ENCODE peak calls at places on chromosome 19, in eight cellular contexts. L, T, C, U, R, X, E and N are unnamed samples. For H3K4me1, the result is how much of the 10 kb centered on the place peaks cover.

GRCh38 chr19:36526581-36526980 is 1.5 kb downstream of the ZNF260 start:
- DNase-seq in L (no peak), T (no peak), C (no peak), U (no peak), R (no peak), X (no peak), E (no peak), N (no peak)

GRCh38 chr19:30066781-30067759 is 125.0 kb downstream of the URI1 start:
- DNase-seq in L (no peak), T (no peak), C (no peak), U (no peak), R (no peak), X (no peak), E (no peak), N (no peak)

GRCh38 chr19:54422136-54422535 is 6.9 kb downstream of the TTYH1 start:
- DNase-seq in L (no peak), T (no peak), C (no peak), U (no peak), R (no peak), X (no peak), E (no peak), N (no peak)

GRCh38 chr19:5485286-5485636 is 30.0 kb downstream of the ZNRF4 start:
- DNase-seq in L (no peak), T (no peak), C (no peak), U (no peak), R (no peak), X (no peak), E (no peak), N (no peak)

GRCh38 chr19:23286477-23286876 is 36.3 kb upstream of the ZNF724 start:
- DNase-seq in L (no peak), T (no peak), C (no peak), U (no peak), R (no peak), X (peak), E (no peak), N (no peak)

GRCh38 chr19:29886535-29886934 is 55.5 kb upstream of the URI1 start:
- DNase-seq in L (no peak), T (no peak), C (no peak), U (no peak), R (no peak), X (no peak), E (no peak), N (no peak)

GRCh38 chr19:4589579-4590410 is 30.3 kb upstream of the SEMA6B start:
- DNase-seq in L (no peak), T (no peak), C (no peak), U (no peak), R (no peak), X (no peak), E (no peak), N (peak)

GRCh38 chr19:35493971-35494370 is 3.7 kb upstream of the KRTDAP start:
- DNase-seq in L (no peak), T (no peak), C (no peak), U (no peak), R (no peak), X (no peak), E (no peak), N (no peak)

GRCh38 chr19:33496496-33496895 is 25.1 kb downstream of the PEPD start:
- DNase-seq in L (no peak), T (no peak), C (no peak), U (no peak), R (no peak), X (no peak), E (no peak), N (no peak)

GRCh38 chr19:46351241-46352041 is 4.6 kb downstream of the PPP5C start:
- DNase-seq in L (no peak), T (peak), C (peak), U (peak), R (peak), X (peak), E (no peak), N (no peak)

GRCh38 chr19:27777726-27778125 is 1435.2 kb downstream of the UQCRFS1 start:
- DNase-seq in L (no peak), T (no peak), C (no peak), U (no peak), R (no peak), X (peak), E (no peak), N (no peak)

GRCh38 chr19:40523322-40524047 is 53.2 kb upstream of the SHKBP1 start:
- DNase-seq in L (peak), T (peak), C (peak), U (no peak), R (no peak), X (peak), E (no peak), N (peak)

GRCh38 chr19:36093146-36093662 is 17.7 kb upstream of the OVOL3 start:
- DNase-seq in L (no peak), T (no peak), C (no peak), U (no peak), R (no peak), X (no peak), E (no peak), N (no peak)

GRCh38 chr19:9324584-9324962 is 594 bp downstream of the ZNF559 start:
- DNase-seq in L (no peak), T (no peak), C (no peak), U (no peak), R (no peak), X (no peak), E (no peak), N (no peak)

GRCh38 chr19:38985262-38985661 is 9.7 kb upstream of the FBXO17 start:
- DNase-seq in L (no peak), T (no peak), C (no peak), U (no peak), R (no peak), X (no peak), E (no peak), N (no peak)

GRCh38 chr19:45440873-45441654 is 17.3 kb upstream of the ERCC1 start:
- DNase-seq in L (no peak), T (no peak), C (no peak), U (no peak), R (no peak), X (peak), E (no peak), N (peak)

GRCh38 chr19:41740415-41741243 is 14.7 kb upstream of the CEACAM6 start:
- DNase-seq in L (no peak), T (no peak), C (no peak), U (no peak), R (no peak), X (no peak), E (no peak), N (no peak)

GRCh38 chr19:33427801-33428626 is 54.5 kb downstream of the CEBPG start:
- DNase-seq in L (no peak), T (no peak), C (no peak), U (no peak), R (no peak), X (no peak), E (no peak), N (no peak)

GRCh38 chr19:6161271-6161850 is 25.9 kb downstream of the ACSBG2 start:
- DNase-seq in L (peak), T (peak), C (no peak), U (peak), R (no peak), X (peak), E (no peak), N (no peak)

GRCh38 chr19:8811315-8812172 is 20.6 kb downstream of the ZNF558 start:
- DNase-seq in L (no peak), T (no peak), C (peak), U (no peak), R (no peak), X (peak), E (no peak), N (no peak)

GRCh38 chr19:46787331-46788100 is 878 bp downstream of the SLC1A5 start:
- DNase-seq in L (no peak), T (peak), C (peak), U (no peak), R (peak), X (peak), E (peak), N (peak)

GRCh38 chr19:40398417-40399056 is 8.6 kb upstream of the HIPK4 start:
- DNase-seq in L (no peak), T (no peak), C (no peak), U (peak), R (peak), X (peak), E (no peak), N (no peak)

GRCh38 chr19:13505761-13506549 is at the start of gene CACNA1A:
- DNase-seq in L (no peak), T (no peak), C (no peak), U (no peak), R (no peak), X (no peak), E (no peak), N (peak)

GRCh38 chr19:7456964-7457541 is 31.8 kb downstream of the PEX11G start:
- DNase-seq in L (peak), T (no peak), C (no peak), U (no peak), R (no peak), X (no peak), E (no peak), N (no peak)

GRCh38 chr19:17073869-17074627 is 1.2 kb downstream of the HAUS8 start:
- DNase-seq in L (no peak), T (no peak), C (no peak), U (no peak), R (no peak), X (no peak), E (no peak), N (no peak)

GRCh38 chr19:4693078-4693350 is 22.9 kb upstream of the MYDGF start:
- DNase-seq in L (no peak), T (no peak), C (no peak), U (no peak), R (no peak), X (no peak), E (no peak), N (no peak)

GRCh38 chr19:10290439-10290875 is 705 bp downstream of the ICAM5 start:
- DNase-seq in L (no peak), T (no peak), C (no peak), U (no peak), R (no peak), X (no peak), E (no peak), N (peak)

GRCh38 chr19:17448190-17448967 is at the start of gene TMEM221:
- DNase-seq in L (no peak), T (peak), C (no peak), U (no peak), R (peak), X (peak), E (peak), N (peak)

GRCh38 chr19:13025819-13026477 is 30.7 kb downstream of the NFIX start:
- DNase-seq in L (no peak), T (no peak), C (no peak), U (no peak), R (no peak), X (no peak), E (no peak), N (no peak)

GRCh38 chr19:10654610-10655456 is 687 bp downstream of the ILF3 start:
- DNase-seq in L (no peak), T (peak), C (no peak), U (no peak), R (no peak), X (peak), E (no peak), N (peak)

GRCh38 chr19:3961007-3961406 is 9.9 kb downstream of the DAPK3 start:
- DNase-seq in L (no peak), T (no peak), C (no peak), U (no peak), R (no peak), X (no peak), E (no peak), N (no peak)

GRCh38 chr19:9869008-9869617 is 34.0 kb downstream of the PIN1 start:
- DNase-seq in L (no peak), T (no peak), C (no peak), U (no peak), R (no peak), X (no peak), E (no peak), N (no peak)

GRCh38 chr19:38079926-38080380 is 144.1 kb downstream of the DPF1 start:
- DNase-seq in L (no peak), T (no peak), C (peak), U (peak), R (no peak), X (peak), E (no peak), N (no peak)

GRCh38 chr19:6069268-6069771 is 41.0 kb downstream of the RFX2 start:
- DNase-seq in L (no peak), T (no peak), C (no peak), U (no peak), R (no peak), X (no peak), E (no peak), N (no peak)

GRCh38 chr19:40610396-40611064 is 9.4 kb downstream of the LTBP4 start:
- DNase-seq in L (no peak), T (peak), C (no peak), U (no peak), R (peak), X (no peak), E (no peak), N (no peak)

GRCh38 chr19:18895038-18895827 is 725 bp downstream of the CERS1 start:
- DNase-seq in L (peak), T (no peak), C (peak), U (no peak), R (no peak), X (peak), E (no peak), N (peak)

GRCh38 chr19:6214881-6215541 is 64.8 kb downstream of the MLLT1 start:
- DNase-seq in L (no peak), T (no peak), C (no peak), U (no peak), R (no peak), X (no peak), E (no peak), N (no peak)

DNA sequence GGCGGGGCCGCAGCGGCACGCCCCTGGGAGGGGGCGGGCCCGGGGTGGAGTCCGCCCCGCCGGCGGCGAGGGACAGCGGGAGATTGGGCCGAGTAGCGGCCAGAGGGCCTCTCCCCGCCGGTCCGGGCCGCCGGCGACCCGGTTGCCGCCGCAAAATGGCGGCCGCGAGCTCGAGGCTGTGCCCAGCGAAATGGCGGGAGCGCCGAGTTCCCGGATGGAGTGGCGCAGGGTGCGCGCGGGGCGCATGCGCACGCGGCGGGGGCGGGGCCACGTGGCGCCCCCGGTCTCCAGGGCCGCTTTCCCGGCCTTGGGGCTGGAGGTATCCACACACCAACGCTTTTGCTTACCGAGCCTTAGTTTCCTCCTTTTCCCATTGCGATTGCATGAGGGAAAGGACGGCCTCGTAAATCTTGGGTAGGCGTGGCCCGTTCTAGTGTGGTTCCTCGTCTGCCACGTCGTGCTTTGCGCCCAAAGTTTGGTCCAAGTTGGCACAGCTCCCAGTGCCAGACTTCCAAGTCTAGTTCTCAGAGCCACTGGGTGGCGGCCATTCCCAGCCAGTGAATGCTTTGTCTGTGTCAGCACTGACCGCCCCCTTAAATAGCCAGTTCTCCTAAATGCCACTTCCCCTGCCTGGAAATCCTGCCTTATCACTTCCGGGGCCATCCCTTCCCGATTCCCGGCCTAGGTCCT is 491 bp downstream of the CIRBP start:
- DNase-seq in L (no peak), T (peak), C (peak), U (no peak), R (peak), X (peak), E (peak), N (peak)
- H3K4me1 ChIP-seq in L (under half), T (half or more), C (under half), U (under half), R (half or more), X (half or more), E (under half), N (under half)

GRCh38 chr19:42965204-42965603 is 28.2 kb upstream of the PSG7 start:
- DNase-seq in L (no peak), T (no peak), C (no peak), U (peak), R (no peak), X (no peak), E (no peak), N (no peak)
- H3K27ac ChIP-seq in L (no peak), T (no peak), C (no peak), U (peak), R (no peak), X (no peak), E (no peak), N (no peak)

GRCh38 chr19:55613396-55613795 is 7.9 kb downstream of the ZNF865 start:
- DNase-seq in L (no peak), T (no peak), C (no peak), U (no peak), R (no peak), X (no peak), E (no peak), N (no peak)
- TF ChIP-seq CTCF in L (no peak), T (no peak), C (no peak), U (no peak), R (no peak), X (no peak), E (no peak), N (no peak)

GRCh38 chr19:49602806-49603205 is 11.8 kb downstream of the PRR12 start:
- DNase-seq in L (no peak), T (no peak), C (no peak), U (no peak), R (no peak), X (no peak), E (no peak), N (no peak)
- H3K4me1 ChIP-seq in L (under half), T (under half), C (under half), U (under half), R (under half), X (under half), E (under half), N (under half)

DNA sequence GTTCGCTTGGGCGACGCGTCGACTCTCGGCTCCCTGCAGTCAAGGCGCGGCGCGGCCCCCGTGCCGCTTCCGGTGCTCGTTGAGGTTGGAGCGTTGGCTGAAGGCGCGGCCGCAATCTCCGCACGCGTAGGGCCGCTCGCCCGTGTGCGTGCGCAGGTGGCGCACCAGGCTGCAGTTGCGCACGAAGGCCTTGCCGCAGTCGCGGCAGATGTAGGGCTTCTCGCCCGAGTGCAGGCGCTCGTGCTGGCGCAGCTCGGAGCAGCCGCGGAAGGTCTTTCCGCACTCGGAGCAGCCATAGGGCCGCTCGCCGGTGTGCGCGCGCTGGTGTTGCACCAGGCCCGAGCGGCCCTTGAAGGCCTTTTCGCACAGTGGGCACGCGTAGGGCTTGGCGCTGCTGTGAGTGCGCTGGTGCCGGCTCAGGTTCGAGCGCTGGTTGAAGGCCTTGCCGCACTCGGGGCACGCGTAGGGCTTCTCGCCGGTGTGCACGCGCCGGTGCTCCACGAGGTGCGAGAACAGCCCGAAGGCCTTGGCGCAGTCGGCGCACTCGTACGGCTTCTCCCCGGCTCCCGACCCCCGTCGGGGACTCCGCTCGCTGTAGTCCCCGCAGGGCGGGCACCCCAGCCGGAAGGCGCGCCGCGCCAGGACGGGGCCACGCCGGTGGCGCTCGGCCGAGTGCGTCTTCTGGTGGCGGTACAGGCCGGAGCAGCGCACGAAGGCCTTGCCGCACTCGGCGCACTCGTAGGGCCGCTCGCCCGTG is 5.3 kb upstream of the ZNF497 start:
- DNase-seq in L (no peak), T (no peak), C (no peak), U (no peak), R (no peak), X (no peak), E (no peak), N (no peak)
- H3K27ac ChIP-seq in L (no peak), T (no peak), C (no peak), U (no peak), R (no peak), X (no peak), E (no peak), N (no peak)

DNA sequence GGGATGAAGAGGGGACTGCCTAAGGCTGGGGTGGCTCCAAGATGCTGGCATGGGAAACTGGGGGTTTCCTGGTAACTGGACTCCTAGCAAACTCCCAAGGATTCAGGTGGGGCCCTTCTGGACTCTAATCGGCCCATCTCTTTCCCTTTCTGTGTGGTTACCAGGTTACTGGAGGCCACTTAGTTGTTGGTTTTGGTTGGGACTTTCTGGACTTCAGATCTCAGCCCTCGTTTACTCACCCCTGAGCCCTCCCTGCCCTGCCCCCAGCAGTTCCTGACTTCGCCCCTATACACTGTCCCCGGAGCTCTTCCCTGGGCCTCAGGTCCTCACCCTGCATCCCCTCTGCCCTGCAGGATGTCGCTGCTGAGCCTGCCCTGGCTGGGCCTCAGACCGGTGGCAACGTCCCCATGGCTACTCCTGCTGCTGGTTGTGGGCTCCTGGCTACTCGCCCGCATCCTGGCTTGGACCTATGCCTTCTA is 328 bp downstream of the CYP4F12 start:
- DNase-seq in L (no peak), T (peak), C (no peak), U (no peak), R (no peak), X (peak), E (no peak), N (peak)
- TF ChIP-seq CTCF in L (no peak), T (no peak), C (no peak), U (no peak), R (no peak), X (no peak), E (no peak), N (no peak)

GRCh38 chr19:1256646-1257474 is 8.5 kb downstream of the MIDN start:
- DNase-seq in L (no peak), T (no peak), C (no peak), U (no peak), R (no peak), X (no peak), E (no peak), N (no peak)

GRCh38 chr19:1258161-1258492 is 9.7 kb downstream of the MIDN start:
- DNase-seq in L (no peak), T (no peak), C (no peak), U (no peak), R (no peak), X (no peak), E (no peak), N (no peak)

GRCh38 chr19:1258707-1259205 is 10.4 kb downstream of the MIDN start:
- DNase-seq in L (no peak), T (no peak), C (no peak), U (no peak), R (no peak), X (peak), E (no peak), N (no peak)

GRCh38 chr19:1259206-1259872 is 9.8 kb upstream of the CIRBP start:
- DNase-seq in L (no peak), T (peak), C (peak), U (no peak), R (peak), X (peak), E (peak), N (no peak)

GRCh38 chr19:1257475-1258160 is 9.2 kb downstream of the MIDN start:
- DNase-seq in L (no peak), T (no peak), C (no peak), U (no peak), R (no peak), X (no peak), E (no peak), N (no peak)
- H3K4me1 ChIP-seq in L (under half), T (half or more), C (half or more), U (under half), R (half or more), X (half or more), E (under half), N (under half)